ENCODE peak calls at places on chromosomes 11 and 22, in six cellular contexts. L is NCI-H446, T is amniotic stem cell, Q is left lobe of liver, W is HFF-Myc, P is Peyer's patch. G is an unnamed sample.

GRCh38 chr11:12213920-12214319 is 103.5 kb downstream of the MICAL2 start:
- DNase-seq in P (no peak), Q (no peak), L (no peak), T (peak), W (no peak), G (no peak)

GRCh38 chr11:33624082-33624481 is 76.5 kb downstream of the C11orf91 start:
- DNase-seq in P (no peak), W (no peak), Q (no peak), L (peak), T (no peak), G (no peak)

GRCh38 chr22:29947410-29948387 is 64.7 kb downstream of the MTMR3 start:
- DNase-seq in L (no peak), P (no peak), T (no peak), Q (no peak), W (no peak), G (no peak)

GRCh38 chr22:17085277-17086091 is 684 bp downstream of the IL17RA start:
- DNase-seq in Q (peak), T (no peak), L (no peak), P (peak), W (no peak), G (peak)

GRCh38 chr22:37049224-37049623 is 2.3 kb upstream of the KCTD17 start:
- DNase-seq in W (no peak), Q (no peak), T (no peak), P (no peak), L (no peak), G (no peak)

GRCh38 chr11:85665756-85666155 is 827 bp upstream of the CREBZF start:
- DNase-seq in T (no peak), W (no peak), P (no peak), Q (no peak), L (no peak), G (peak)

GRCh38 chr22:38220653-38221386 is 19.0 kb downstream of the MAFF start:
- DNase-seq in Q (no peak), P (no peak), W (no peak), T (no peak), L (no peak), G (no peak)

GRCh38 chr22:36344106-36344827 is 43.5 kb downstream of the MYH9 start:
- DNase-seq in W (no peak), T (no peak), Q (no peak), P (no peak), L (no peak), G (no peak)

GRCh38 chr22:23499845-23500500 is 80.1 kb downstream of the IGLL1 start:
- DNase-seq in P (no peak), L (no peak), W (no peak), T (no peak), Q (peak), G (no peak)

GRCh38 chr11:92225563-92226308 is 1.1 kb downstream of the FAT3 start:
- DNase-seq in Q (no peak), T (no peak), P (peak), L (peak), W (no peak), G (no peak)

GRCh38 chr11:112784323-112785073 is 176.7 kb upstream of the NCAM1 start:
- DNase-seq in T (no peak), P (no peak), L (no peak), Q (no peak), W (no peak), G (no peak)

GRCh38 chr11:109196016-109196415 is 226.0 kb upstream of the C11orf87 start:
- DNase-seq in W (no peak), Q (no peak), P (no peak), T (no peak), L (no peak), G (no peak)

GRCh38 chr11:59616396-59616982 is 915 bp upstream of the OSBP start:
- DNase-seq in T (no peak), W (no peak), P (peak), L (no peak), Q (no peak), G (no peak)

GRCh38 chr11:432501-433100 is 9.2 kb downstream of the ANO9 start:
- DNase-seq in Q (no peak), P (no peak), W (no peak), L (no peak), T (no peak), G (no peak)

GRCh38 chr11:75570559-75571139 is 8.6 kb downstream of the SERPINH1 start:
- DNase-seq in T (no peak), W (no peak), P (no peak), Q (no peak), L (no peak), G (no peak)

GRCh38 chr11:86869966-86870570 is 69.7 kb downstream of the PRSS23 start:
- DNase-seq in T (peak), Q (peak), L (peak), W (peak), P (no peak), G (peak)

GRCh38 chr11:9753031-9753430 is 89.2 kb downstream of the SWAP70 start:
- DNase-seq in T (no peak), L (no peak), Q (no peak), W (no peak), P (no peak), G (no peak)

GRCh38 chr11:83773950-83774880 is 488.0 kb upstream of the CCDC90B start:
- DNase-seq in P (no peak), Q (no peak), L (no peak), T (no peak), W (no peak), G (no peak)

GRCh38 chr11:46293616-46294015 is 16.2 kb downstream of the CREB3L1 start:
- DNase-seq in W (peak), T (peak), L (no peak), P (no peak), Q (no peak), G (no peak)

GRCh38 chr11:776459-777287 is 614 bp downstream of the GATD1 start:
- DNase-seq in T (no peak), Q (peak), L (no peak), W (no peak), P (no peak), G (no peak)

GRCh38 chr11:103703954-103704353 is 332.5 kb upstream of the DDI1 start:
- DNase-seq in T (no peak), Q (no peak), L (no peak), P (no peak), W (no peak), G (no peak)

GRCh38 chr11:64094463-64095223 is 58.9 kb downstream of the FLRT1 start:
- DNase-seq in Q (no peak), W (peak), P (no peak), T (no peak), L (no peak), G (no peak)

GRCh38 chr11:116275634-116276033 is 497.2 kb downstream of the BUD13 start:
- DNase-seq in T (no peak), Q (no peak), W (no peak), L (no peak), P (no peak), G (no peak)

G was measured in immature natural killer cell.